ENCODE peak calls at places on chromosomes 16 and 17, in eight cellular contexts. One of them, this sample, is unnamed.

GRCh38 chr17:63911657-63912100 is 621 bp upstream of the CSHL1 start:
- DNase-seq in endodermal cell: peak; percentile 93
- DNase-seq in stomach: peak; percentile 40
- DNase-seq in heart right ventricle: no peak
- DNase-seq in mucosa of descending colon: peak; percentile 63
- DNase-seq in CD4-positive, CD25-positive, alpha-beta regulatory T cell: peak; percentile 51
- DNase-seq in H9: peak; percentile 82
- DNase-seq in uterus: peak; percentile 31
- DNase-seq in this sample: no peak

GRCh38 chr17:56939869-56940484 is 20.9 kb downstream of the COIL start:
- DNase-seq in CD4-positive, CD25-positive, alpha-beta regulatory T cell: peak; percentile 71
- DNase-seq in mucosa of descending colon: no peak
- DNase-seq in heart right ventricle: no peak
- DNase-seq in uterus: no peak
- DNase-seq in stomach: no peak
- DNase-seq in H9: no peak
- DNase-seq in endodermal cell: peak; percentile 67
- DNase-seq in this sample: no peak

GRCh38 chr16:49473773-49474172 is 100.2 kb downstream of the C16orf78 start:
- DNase-seq in heart right ventricle: no peak
- DNase-seq in endodermal cell: no peak
- DNase-seq in CD4-positive, CD25-positive, alpha-beta regulatory T cell: no peak
- DNase-seq in H9: peak; percentile 14
- DNase-seq in stomach: peak; percentile 14
- DNase-seq in mucosa of descending colon: no peak
- DNase-seq in uterus: peak; percentile 3
- DNase-seq in this sample: no peak

GRCh38 chr16:2969545-2970521 is 685 bp downstream of the PAQR4 start:
- DNase-seq in heart right ventricle: peak; percentile 67
- DNase-seq in CD4-positive, CD25-positive, alpha-beta regulatory T cell: peak; percentile 86
- DNase-seq in H9: peak; percentile 83
- DNase-seq in mucosa of descending colon: peak; percentile 70
- DNase-seq in stomach: peak; percentile 69
- DNase-seq in uterus: no peak
- DNase-seq in endodermal cell: peak; percentile 94
- DNase-seq in this sample: peak; percentile 73

GRCh38 chr17:71427801-71428200 is 693.0 kb upstream of the SOX9 start:
- DNase-seq in mucosa of descending colon: no peak
- DNase-seq in endodermal cell: no peak
- DNase-seq in stomach: no peak
- DNase-seq in heart right ventricle: no peak
- DNase-seq in H9: no peak
- DNase-seq in uterus: no peak
- DNase-seq in CD4-positive, CD25-positive, alpha-beta regulatory T cell: no peak
- DNase-seq in this sample: no peak

GRCh38 chr16:5582529-5582928 is 484.9 kb upstream of the EEF2KMT start:
- DNase-seq in uterus: no peak
- DNase-seq in CD4-positive, CD25-positive, alpha-beta regulatory T cell: no peak
- DNase-seq in stomach: no peak
- DNase-seq in endodermal cell: no peak
- DNase-seq in mucosa of descending colon: no peak
- DNase-seq in H9: no peak
- DNase-seq in heart right ventricle: no peak
- DNase-seq in this sample: no peak

GRCh38 chr17:43609613-43610385 is 51.9 kb downstream of the MEOX1 start:
- DNase-seq in stomach: no peak
- DNase-seq in uterus: no peak
- DNase-seq in heart right ventricle: no peak
- DNase-seq in mucosa of descending colon: no peak
- DNase-seq in CD4-positive, CD25-positive, alpha-beta regulatory T cell: peak; percentile 13
- DNase-seq in H9: no peak
- DNase-seq in endodermal cell: no peak
- DNase-seq in this sample: no peak

GRCh38 chr17:83155128-83156081 is 76.0 kb downstream of the METRNL start:
- DNase-seq in heart right ventricle: no peak
- DNase-seq in CD4-positive, CD25-positive, alpha-beta regulatory T cell: peak; percentile 7
- DNase-seq in stomach: no peak
- DNase-seq in endodermal cell: peak; percentile 54
- DNase-seq in mucosa of descending colon: no peak
- DNase-seq in H9: peak; percentile 31
- DNase-seq in uterus: peak; percentile 44
- DNase-seq in this sample: peak; percentile 48

GRCh38 chr16:81521141-81521626 is 76.6 kb downstream of the CMIP start:
- DNase-seq in CD4-positive, CD25-positive, alpha-beta regulatory T cell: peak; percentile 88
- DNase-seq in endodermal cell: no peak
- DNase-seq in stomach: peak; percentile 44
- DNase-seq in heart right ventricle: no peak
- DNase-seq in mucosa of descending colon: peak; percentile 66
- DNase-seq in H9: no peak
- DNase-seq in uterus: no peak
- DNase-seq in this sample: no peak

GRCh38 chr16:30902070-30902972 is 5.9 kb downstream of the CTF1 start:
- DNase-seq in stomach: peak; percentile 77
- DNase-seq in H9: peak; percentile 67
- DNase-seq in CD4-positive, CD25-positive, alpha-beta regulatory T cell: peak; percentile 73
- DNase-seq in uterus: no peak
- DNase-seq in mucosa of descending colon: peak; percentile 70
- DNase-seq in endodermal cell: peak; percentile 88
- DNase-seq in heart right ventricle: peak; percentile 79
- DNase-seq in this sample: peak; percentile 74

GRCh38 chr17:79090503-79091372 is 16.1 kb downstream of the ENGASE start:
- DNase-seq in stomach: no peak
- DNase-seq in H9: peak; percentile 71
- DNase-seq in CD4-positive, CD25-positive, alpha-beta regulatory T cell: no peak
- DNase-seq in endodermal cell: peak; percentile 84
- DNase-seq in mucosa of descending colon: peak; percentile 43
- DNase-seq in uterus: no peak
- DNase-seq in heart right ventricle: no peak
- DNase-seq in this sample: peak; percentile 57

GRCh38 chr17:10149573-10150399 is 48.6 kb downstream of the GAS7 start:
- DNase-seq in H9: no peak
- DNase-seq in uterus: no peak
- DNase-seq in stomach: no peak
- DNase-seq in endodermal cell: no peak
- DNase-seq in heart right ventricle: no peak
- DNase-seq in CD4-positive, CD25-positive, alpha-beta regulatory T cell: peak; percentile 36
- DNase-seq in mucosa of descending colon: no peak
- DNase-seq in this sample: no peak

GRCh38 chr17:44920565-44920940 is 5.3 kb upstream of the GFAP start:
- DNase-seq in mucosa of descending colon: no peak
- DNase-seq in CD4-positive, CD25-positive, alpha-beta regulatory T cell: no peak
- DNase-seq in stomach: no peak
- DNase-seq in endodermal cell: peak; percentile 71
- DNase-seq in uterus: no peak
- DNase-seq in heart right ventricle: peak; percentile 9
- DNase-seq in H9: peak; percentile 34
- DNase-seq in this sample: no peak

GRCh38 chr16:78503501-78504110 is 404.2 kb downstream of the WWOX start:
- DNase-seq in endodermal cell: peak; percentile 64
- DNase-seq in H9: no peak
- DNase-seq in mucosa of descending colon: peak; percentile 83
- DNase-seq in uterus: peak; percentile 89
- DNase-seq in stomach: peak; percentile 61
- DNase-seq in heart right ventricle: no peak
- DNase-seq in CD4-positive, CD25-positive, alpha-beta regulatory T cell: peak; percentile 75
- DNase-seq in this sample: no peak

GRCh38 chr17:78040561-78041400 is 82.3 kb downstream of the TNRC6C start:
- DNase-seq in mucosa of descending colon: peak; percentile 53
- DNase-seq in uterus: peak; percentile 58
- DNase-seq in CD4-positive, CD25-positive, alpha-beta regulatory T cell: peak; percentile 56
- DNase-seq in heart right ventricle: peak; percentile 59
- DNase-seq in endodermal cell: peak; percentile 75
- DNase-seq in stomach: peak; percentile 29
- DNase-seq in H9: peak; percentile 58
- DNase-seq in this sample: peak; percentile 68

GRCh38 chr16:69108069-69108904 is 2.8 kb downstream of the HAS3 start:
- DNase-seq in H9: peak; percentile 67
- DNase-seq in heart right ventricle: no peak
- DNase-seq in CD4-positive, CD25-positive, alpha-beta regulatory T cell: no peak
- DNase-seq in stomach: no peak
- DNase-seq in mucosa of descending colon: no peak
- DNase-seq in uterus: no peak
- DNase-seq in endodermal cell: peak; percentile 83
- DNase-seq in this sample: no peak

GRCh38 chr17:79777166-79777843 is 643 bp upstream of the CBX2 start:
- DNase-seq in CD4-positive, CD25-positive, alpha-beta regulatory T cell: peak; percentile 53
- DNase-seq in stomach: peak; percentile 29
- DNase-seq in endodermal cell: peak; percentile 93
- DNase-seq in uterus: peak; percentile 60
- DNase-seq in H9: peak; percentile 88
- DNase-seq in heart right ventricle: peak; percentile 78
- DNase-seq in mucosa of descending colon: no peak
- DNase-seq in this sample: peak; percentile 72

GRCh38 chr16:53982631-53983042 is 278.7 kb downstream of the FTO start:
- DNase-seq in CD4-positive, CD25-positive, alpha-beta regulatory T cell: no peak
- DNase-seq in H9: no peak
- DNase-seq in mucosa of descending colon: no peak
- DNase-seq in stomach: no peak
- DNase-seq in endodermal cell: no peak
- DNase-seq in uterus: no peak
- DNase-seq in heart right ventricle: no peak
- DNase-seq in this sample: no peak

GRCh38 chr16:66224636-66225035 is 141.9 kb upstream of the CDH5 start:
- DNase-seq in CD4-positive, CD25-positive, alpha-beta regulatory T cell: no peak
- DNase-seq in stomach: no peak
- DNase-seq in uterus: no peak
- DNase-seq in endodermal cell: peak; percentile 41
- DNase-seq in heart right ventricle: no peak
- DNase-seq in H9: no peak
- DNase-seq in mucosa of descending colon: no peak
- DNase-seq in this sample: no peak

GRCh38 chr17:32958418-32958817 is 30.5 kb downstream of the TMEM98 start:
- DNase-seq in uterus: no peak
- DNase-seq in H9: no peak
- DNase-seq in stomach: no peak
- DNase-seq in mucosa of descending colon: no peak
- DNase-seq in endodermal cell: no peak
- DNase-seq in heart right ventricle: no peak
- DNase-seq in CD4-positive, CD25-positive, alpha-beta regulatory T cell: no peak
- DNase-seq in this sample: no peak
- H3K4me1 ChIP-seq in uterus: no peaks in the 10 kb centered on the region
- H3K4me1 ChIP-seq in H9: no peaks in the 10 kb centered on the region
- H3K4me1 ChIP-seq in stomach: peaks cover 45% of the 10 kb centered on the region
- H3K4me1 ChIP-seq in mucosa of descending colon: peaks cover 26% of the 10 kb centered on the region
- H3K4me1 ChIP-seq in endodermal cell: peaks cover 6% of the 10 kb centered on the region
- H3K4me1 ChIP-seq in heart right ventricle: no peaks in the 10 kb centered on the region
- H3K4me1 ChIP-seq in CD4-positive, CD25-positive, alpha-beta regulatory T cell: no peaks in the 10 kb centered on the region
- H3K4me1 ChIP-seq in this sample: no peaks in the 10 kb centered on the region

DNA sequence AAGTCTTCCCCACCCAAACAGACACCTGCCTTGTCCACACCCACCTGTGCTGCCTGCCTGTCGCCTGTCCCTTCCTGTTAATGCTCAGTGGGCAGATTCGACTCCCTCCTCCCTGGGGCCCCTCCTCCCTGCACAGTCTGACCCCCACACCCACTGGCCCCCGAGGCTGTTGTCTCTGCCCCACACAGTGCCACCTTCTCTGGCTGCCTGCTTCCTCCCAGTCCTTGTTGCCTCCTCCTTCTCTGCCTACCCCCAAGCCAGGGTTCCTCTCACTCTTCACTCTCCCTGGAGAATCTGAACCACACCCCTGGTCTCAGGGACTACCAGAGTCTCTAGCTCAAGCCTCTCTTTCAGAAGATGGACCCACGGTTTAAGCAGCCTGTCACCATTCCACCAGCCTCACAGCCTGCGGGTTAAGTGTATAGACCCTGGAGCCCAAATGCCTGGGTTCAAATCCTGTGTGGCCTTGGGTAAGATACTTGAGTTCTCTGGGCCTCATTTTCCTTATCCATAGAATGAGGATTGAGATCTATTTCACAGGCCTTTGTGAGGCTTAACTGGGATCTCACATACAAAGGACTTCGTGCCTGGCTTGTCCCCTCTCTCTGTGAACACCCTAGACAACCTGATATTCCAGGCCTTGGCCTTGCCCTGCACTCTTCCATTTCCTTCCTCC is 3.8 kb upstream of the ARHGAP23 start:
- DNase-seq in heart right ventricle: no peak
- DNase-seq in mucosa of descending colon: no peak
- DNase-seq in H9: peak; percentile 46
- DNase-seq in endodermal cell: peak; percentile 57
- DNase-seq in stomach: no peak
- DNase-seq in CD4-positive, CD25-positive, alpha-beta regulatory T cell: no peak
- DNase-seq in uterus: no peak
- DNase-seq in this sample: no peak
- H3K4me1 ChIP-seq in heart right ventricle: peaks cover 78% of the 10 kb centered on the region
- H3K4me1 ChIP-seq in mucosa of descending colon: peaks cover 11% of the 10 kb centered on the region
- H3K4me1 ChIP-seq in H9: peaks cover 23% of the 10 kb centered on the region
- H3K4me1 ChIP-seq in endodermal cell: no peaks in the 10 kb centered on the region
- H3K4me1 ChIP-seq in stomach: peaks cover 37% of the 10 kb centered on the region
- H3K4me1 ChIP-seq in CD4-positive, CD25-positive, alpha-beta regulatory T cell: peaks cover 7% of the 10 kb centered on the region
- H3K4me1 ChIP-seq in uterus: peaks cover 5% of the 10 kb centered on the region
- H3K4me1 ChIP-seq in this sample: peaks cover 29% of the 10 kb centered on the region

DNA sequence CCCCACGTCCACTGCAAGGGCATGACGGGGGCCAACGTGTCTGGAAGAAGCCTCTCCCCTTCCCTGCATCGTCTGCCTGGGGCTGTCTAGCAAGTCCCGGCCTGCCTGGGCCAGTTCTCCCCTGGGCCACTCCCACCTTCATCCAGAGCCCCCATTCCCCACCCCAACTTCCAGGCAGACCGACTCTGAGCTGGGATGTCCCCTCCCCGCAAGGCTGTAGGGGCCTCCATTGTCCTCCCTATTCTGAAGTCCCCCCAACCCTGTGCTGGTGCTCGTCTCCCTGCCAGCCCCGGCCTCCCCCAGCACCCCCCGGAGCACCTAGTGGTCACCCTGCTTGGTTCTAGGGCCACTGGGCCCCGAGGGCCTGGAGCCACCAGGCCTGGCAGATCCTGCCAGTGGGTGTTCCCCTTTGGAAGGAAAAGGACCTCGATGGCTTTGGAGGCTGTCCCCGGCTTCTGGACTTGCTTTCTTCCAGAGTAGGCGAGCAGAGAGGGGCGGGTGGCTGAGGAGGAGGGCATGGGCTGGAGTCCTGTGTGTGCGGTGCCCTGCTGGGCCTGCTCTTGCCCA is 4.8 kb downstream of the GLIS2 start:
- DNase-seq in stomach: no peak
- DNase-seq in CD4-positive, CD25-positive, alpha-beta regulatory T cell: no peak
- DNase-seq in H9: no peak
- DNase-seq in uterus: no peak
- DNase-seq in endodermal cell: peak; percentile 43
- DNase-seq in mucosa of descending colon: no peak
- DNase-seq in heart right ventricle: no peak
- DNase-seq in this sample: no peak
- H3K4me1 ChIP-seq in stomach: peaks cover 76% of the 10 kb centered on the region
- H3K4me1 ChIP-seq in CD4-positive, CD25-positive, alpha-beta regulatory T cell: peaks cover 19% of the 10 kb centered on the region
- H3K4me1 ChIP-seq in H9: peaks cover 6% of the 10 kb centered on the region
- H3K4me1 ChIP-seq in uterus: peaks cover 4% of the 10 kb centered on the region
- H3K4me1 ChIP-seq in endodermal cell: peaks cover 20% of the 10 kb centered on the region
- H3K4me1 ChIP-seq in mucosa of descending colon: peaks cover 13% of the 10 kb centered on the region
- H3K4me1 ChIP-seq in heart right ventricle: peaks cover 89% of the 10 kb centered on the region
- H3K4me1 ChIP-seq in this sample: peaks cover 5% of the 10 kb centered on the region

DNA sequence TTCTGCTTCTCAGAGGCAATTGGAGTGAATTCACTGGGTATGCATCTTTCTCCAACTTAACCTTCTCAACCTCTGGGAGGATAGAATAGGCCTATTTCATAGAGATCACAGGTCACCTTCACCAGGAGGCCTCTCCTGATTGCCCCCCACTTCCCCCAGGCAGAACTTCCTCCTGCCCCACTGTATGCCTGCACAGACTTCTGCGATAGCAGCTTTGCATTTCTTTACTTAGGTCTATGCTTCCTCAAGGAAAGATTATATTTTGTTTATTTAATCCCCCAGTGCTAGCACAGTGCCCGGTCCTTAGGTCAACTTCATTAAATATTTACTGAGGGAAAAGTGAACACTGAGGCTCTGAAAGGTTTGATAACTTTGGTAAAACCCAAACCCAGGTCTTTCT is 19.9 kb downstream of the MYO18A start:
- DNase-seq in stomach: no peak
- DNase-seq in uterus: no peak
- DNase-seq in mucosa of descending colon: no peak
- DNase-seq in heart right ventricle: no peak
- DNase-seq in H9: no peak
- DNase-seq in CD4-positive, CD25-positive, alpha-beta regulatory T cell: no peak
- DNase-seq in endodermal cell: no peak
- DNase-seq in this sample: no peak
- H3K4me1 ChIP-seq in stomach: peaks cover 70% of the 10 kb centered on the region
- H3K4me1 ChIP-seq in uterus: no peaks in the 10 kb centered on the region
- H3K4me1 ChIP-seq in mucosa of descending colon: peaks cover 47% of the 10 kb centered on the region
- H3K4me1 ChIP-seq in heart right ventricle: peaks cover 86% of the 10 kb centered on the region
- H3K4me1 ChIP-seq in H9: peaks cover 12% of the 10 kb centered on the region
- H3K4me1 ChIP-seq in CD4-positive, CD25-positive, alpha-beta regulatory T cell: peaks cover 12% of the 10 kb centered on the region
- H3K4me1 ChIP-seq in endodermal cell: peaks cover 7% of the 10 kb centered on the region
- H3K4me1 ChIP-seq in this sample: peaks cover 16% of the 10 kb centered on the region